ENCODE peak calls at places on chromosomes 7 and 10, in five cellular contexts. One of them, this sample, is unnamed.

GRCh38 chr10:123512881-123513822 is 153.0 kb upstream of the GPR26 start:
- DNase-seq in NCI-H82: peak
- DNase-seq in ascending aorta: no peak
- DNase-seq in left cardiac atrium: no peak
- DNase-seq in T-helper 2 cell: no peak
- DNase-seq in this sample: no peak

GRCh38 chr7:68729361-68729760 is 868.9 kb upstream of the AUTS2 start:
- DNase-seq in NCI-H82: peak
- DNase-seq in ascending aorta: no peak
- DNase-seq in T-helper 2 cell: no peak
- DNase-seq in left cardiac atrium: no peak
- DNase-seq in this sample: no peak

GRCh38 chr10:44874176-44874575 is 37.0 kb upstream of the TMEM72 start:
- DNase-seq in ascending aorta: peak
- DNase-seq in T-helper 2 cell: no peak
- DNase-seq in NCI-H82: no peak
- DNase-seq in left cardiac atrium: peak
- DNase-seq in this sample: no peak

GRCh38 chr10:3805791-3806381 is 20.9 kb upstream of the KLF6 start:
- DNase-seq in NCI-H82: no peak
- DNase-seq in T-helper 2 cell: no peak
- DNase-seq in left cardiac atrium: no peak
- DNase-seq in ascending aorta: peak
- DNase-seq in this sample: peak

GRCh38 chr7:153616808-153617207 is 435.4 kb upstream of the DPP6 start:
- DNase-seq in ascending aorta: no peak
- DNase-seq in NCI-H82: no peak
- DNase-seq in left cardiac atrium: no peak
- DNase-seq in T-helper 2 cell: no peak
- DNase-seq in this sample: no peak

GRCh38 chr7:100352984-100353684 is 4.8 kb upstream of the PILRB start:
- DNase-seq in left cardiac atrium: no peak
- DNase-seq in ascending aorta: no peak
- DNase-seq in T-helper 2 cell: no peak
- DNase-seq in NCI-H82: no peak
- DNase-seq in this sample: no peak

GRCh38 chr7:26495569-26495968 is 203.9 kb downstream of the SNX10 start:
- DNase-seq in T-helper 2 cell: no peak
- DNase-seq in NCI-H82: no peak
- DNase-seq in left cardiac atrium: no peak
- DNase-seq in ascending aorta: no peak
- DNase-seq in this sample: no peak

GRCh38 chr10:78844956-78845355 is 223.8 kb upstream of the ZMIZ1 start:
- DNase-seq in NCI-H82: no peak
- DNase-seq in ascending aorta: no peak
- DNase-seq in T-helper 2 cell: no peak
- DNase-seq in left cardiac atrium: no peak
- DNase-seq in this sample: no peak

GRCh38 chr10:42680267-42680666 is 41.9 kb upstream of the ZNF33B start:
- DNase-seq in T-helper 2 cell: no peak
- DNase-seq in left cardiac atrium: no peak
- DNase-seq in ascending aorta: no peak
- DNase-seq in NCI-H82: no peak
- DNase-seq in this sample: no peak

GRCh38 chr7:36360244-36360643 is 29.4 kb upstream of the ANLN start:
- DNase-seq in ascending aorta: no peak
- DNase-seq in left cardiac atrium: no peak
- DNase-seq in T-helper 2 cell: no peak
- DNase-seq in NCI-H82: peak
- DNase-seq in this sample: no peak

GRCh38 chr7:3267928-3268690 is 32.9 kb upstream of the SDK1 start:
- DNase-seq in left cardiac atrium: no peak
- DNase-seq in T-helper 2 cell: no peak
- DNase-seq in ascending aorta: no peak
- DNase-seq in NCI-H82: peak
- DNase-seq in this sample: peak

GRCh38 chr10:53997953-53998352 is 803.1 kb downstream of the PCDH15 start:
- DNase-seq in left cardiac atrium: no peak
- DNase-seq in T-helper 2 cell: no peak
- DNase-seq in ascending aorta: no peak
- DNase-seq in NCI-H82: no peak
- DNase-seq in this sample: no peak

GRCh38 chr10:120765241-120765803 is 85.8 kb upstream of the WDR11 start:
- DNase-seq in ascending aorta: no peak
- DNase-seq in NCI-H82: peak
- DNase-seq in left cardiac atrium: no peak
- DNase-seq in T-helper 2 cell: no peak
- DNase-seq in this sample: no peak

GRCh38 chr10:125283191-125283590 is 122.8 kb upstream of the CTBP2 start:
- DNase-seq in NCI-H82: no peak
- DNase-seq in T-helper 2 cell: no peak
- DNase-seq in ascending aorta: no peak
- DNase-seq in left cardiac atrium: no peak
- DNase-seq in this sample: no peak

GRCh38 chr10:129642427-129642826 is 175.4 kb downstream of the MGMT start:
- DNase-seq in T-helper 2 cell: no peak
- DNase-seq in ascending aorta: no peak
- DNase-seq in NCI-H82: no peak
- DNase-seq in left cardiac atrium: no peak
- DNase-seq in this sample: no peak

GRCh38 chr10:112435013-112435619 is 11.6 kb downstream of the ZDHHC6 start:
- DNase-seq in left cardiac atrium: no peak
- DNase-seq in NCI-H82: peak
- DNase-seq in T-helper 2 cell: no peak
- DNase-seq in ascending aorta: no peak
- DNase-seq in this sample: peak

GRCh38 chr10:127292888-127293287 is 96.5 kb upstream of the INSYN2A start:
- DNase-seq in T-helper 2 cell: no peak
- DNase-seq in ascending aorta: no peak
- DNase-seq in NCI-H82: no peak
- DNase-seq in left cardiac atrium: no peak
- DNase-seq in this sample: no peak

GRCh38 chr7:129363-130221 is 62.8 kb upstream of the FAM20C start:
- DNase-seq in ascending aorta: peak
- DNase-seq in T-helper 2 cell: no peak
- DNase-seq in NCI-H82: no peak
- DNase-seq in left cardiac atrium: no peak
- DNase-seq in this sample: no peak